ENCODE peak calls at places on chromosomes 7 and 10, in four cellular contexts. B, X, C and Y are unnamed samples.
A peak's percentile ranks its signal among the peaks of the same experiment; 100 is the strongest.

GRCh38 chr10:81021428-81022129 is 483.9 kb downstream of the SH2D4B start:
- DNase-seq in B (no peak), C (no peak), X (no peak), Y (no peak)

GRCh38 chr10:12549297-12549696 is 199.9 kb downstream of the CAMK1D start:
- DNase-seq in C (no peak), X (no peak), B (no peak), Y (no peak)

GRCh38 chr10:68816796-68817412 is 10.4 kb upstream of the STOX1 start:
- DNase-seq in C (no peak), X (no peak), B (no peak), Y (no peak)

GRCh38 chr7:126656165-126656564 is 596.6 kb downstream of the GRM8 start:
- DNase-seq in B (no peak), C (no peak), X (no peak), Y (no peak)

GRCh38 chr10:58104419-58104818 is 163.3 kb downstream of the IPMK start:
- DNase-seq in B (no peak), C (no peak), X (no peak), Y (no peak)

GRCh38 chr7:55546826-55547225 is 25.5 kb downstream of the VOPP1 start:
- DNase-seq in C (peak; percentile 82), B (peak; percentile 79), X (no peak), Y (peak; percentile 80)

GRCh38 chr7:37096341-37096740 is 352.3 kb downstream of the ELMO1 start:
- DNase-seq in X (no peak), B (no peak), C (no peak), Y (no peak)

GRCh38 chr7:16841681-16842080 is 36.9 kb upstream of the AGR2 start:
- DNase-seq in B (peak; percentile 62), C (no peak), X (no peak), Y (no peak)

GRCh38 chr7:45007571-45008328 is 7.7 kb downstream of the CCM2 start:
- DNase-seq in B (no peak), X (no peak), C (no peak), Y (peak; percentile 25)

GRCh38 chr7:135678612-135679575 is 16.6 kb downstream of the STMP1 start:
- DNase-seq in X (no peak), B (peak; percentile 86), C (no peak), Y (peak; percentile 79)

GRCh38 chr10:46097576-46098317 is 51.7 kb upstream of the MSMB start:
- DNase-seq in C (no peak), X (peak; percentile 78), B (no peak), Y (no peak)

GRCh38 chr7:75534727-75535307 is 42.7 kb downstream of the SPDYE5 start:
- DNase-seq in B (peak; percentile 85), C (no peak), X (no peak), Y (no peak)

GRCh38 chr10:72075184-72076115 is 12.9 kb downstream of the SPOCK2 start:
- DNase-seq in B (no peak), X (peak; percentile 54), C (no peak), Y (no peak)

GRCh38 chr7:98165827-98166667 is 45.2 kb upstream of the BHLHA15 start:
- DNase-seq in C (peak; percentile 72), X (peak; percentile 89), B (peak; percentile 14), Y (no peak)

GRCh38 chr10:45144666-45145065 is 143.9 kb downstream of the ZNF22 start:
- DNase-seq in X (no peak), C (no peak), B (no peak), Y (no peak)

GRCh38 chr7:7428806-7429205 is 106.9 kb downstream of the COL28A1 start:
- DNase-seq in X (no peak), B (peak; percentile 81), C (no peak), Y (no peak)

GRCh38 chr7:56174346-56175085 is 58.3 kb upstream of the NUPR2 start:
- DNase-seq in B (no peak), C (no peak), X (peak; percentile 72), Y (no peak)

GRCh38 chr10:28300027-28300426 is 2.8 kb downstream of the MPP7 start:
- DNase-seq in X (no peak), B (no peak), C (no peak), Y (no peak)

GRCh38 chr7:148535227-148535626 is 55.3 kb upstream of the C7orf33 start:
- DNase-seq in X (peak; percentile 71), C (peak; percentile 15), B (no peak), Y (peak; percentile 66)

GRCh38 chr7:118720632-118721031 is 496.1 kb downstream of the ANKRD7 start:
- DNase-seq in X (no peak), C (no peak), B (no peak), Y (no peak)

GRCh38 chr10:5550621-5551530 is 26.1 kb downstream of the CALML3 start:
- DNase-seq in X (peak; percentile 58), B (peak; percentile 53), C (no peak), Y (peak; percentile 52)

GRCh38 chr7:101814081-101814995 is 3.1 kb upstream of the CUX1 start:
- DNase-seq in B (peak; percentile 44), X (peak; percentile 93), C (peak; percentile 72), Y (peak; percentile 77)
- TF ChIP-seq POLR2A in B (no peak), X (no peak), C (no peak), Y (no peak)

DNA sequence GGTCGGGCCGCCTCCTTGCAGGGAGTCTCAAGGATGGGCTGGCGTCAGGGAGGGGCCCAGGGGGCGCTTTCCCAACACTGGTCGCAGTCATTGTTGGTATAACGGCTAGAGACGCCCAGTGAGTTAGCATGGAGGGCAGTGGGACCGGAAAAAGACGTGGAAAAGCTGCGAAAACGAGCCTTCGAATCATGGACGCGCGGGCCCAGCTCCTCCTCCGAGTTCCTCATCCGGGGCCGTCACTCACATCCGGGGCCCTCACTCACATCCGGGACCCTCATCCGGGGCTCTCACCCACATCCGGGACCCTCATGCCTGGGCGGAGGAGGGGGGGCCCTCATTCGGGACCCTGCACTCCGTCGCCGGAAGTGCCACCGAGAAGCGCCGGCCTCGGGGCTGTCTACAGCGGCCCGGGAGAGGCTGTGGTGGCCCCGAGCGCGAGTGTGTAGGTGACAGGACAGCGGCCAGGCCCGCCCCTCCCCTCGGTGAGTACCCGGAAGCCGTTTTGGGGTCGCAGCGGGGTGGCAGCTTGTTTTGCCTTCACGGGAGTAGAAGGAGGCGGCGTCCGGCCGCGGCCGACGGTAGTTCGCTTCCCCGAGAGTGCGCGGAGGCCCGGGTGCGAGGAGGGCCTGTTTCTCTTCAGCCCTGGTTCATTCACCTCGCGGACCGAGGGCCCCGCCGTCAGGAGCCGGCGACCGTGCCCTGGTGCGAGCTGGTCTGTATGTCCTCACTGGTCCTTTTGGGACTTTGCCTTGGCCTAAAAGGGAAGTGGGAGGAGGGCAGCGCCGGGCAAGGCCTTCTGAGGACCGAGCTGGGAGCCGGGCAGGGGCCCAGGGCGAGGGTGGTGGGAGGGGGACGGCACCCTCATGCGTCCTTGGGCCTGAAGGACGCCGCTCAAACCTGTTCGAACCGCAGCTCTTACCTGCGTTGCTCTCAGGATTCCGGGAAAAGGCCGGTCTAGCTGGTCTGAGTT is at the start of gene ZNF655:
- DNase-seq in B (peak; percentile 85), X (peak; percentile 97), C (peak; percentile 94), Y (peak; percentile 97)
- TF ChIP-seq POLR2A in B (peak; percentile 86), X (no peak), C (peak; percentile 91), Y (peak; percentile 75)

GRCh38 chr7:130887182-130888016 is 153.4 kb upstream of the KLF14 start:
- DNase-seq in B (peak; percentile 89), C (no peak), X (no peak), Y (no peak)
- TF ChIP-seq POLR2A in B (peak; percentile 51), C (no peak), X (no peak), Y (no peak)

DNA sequence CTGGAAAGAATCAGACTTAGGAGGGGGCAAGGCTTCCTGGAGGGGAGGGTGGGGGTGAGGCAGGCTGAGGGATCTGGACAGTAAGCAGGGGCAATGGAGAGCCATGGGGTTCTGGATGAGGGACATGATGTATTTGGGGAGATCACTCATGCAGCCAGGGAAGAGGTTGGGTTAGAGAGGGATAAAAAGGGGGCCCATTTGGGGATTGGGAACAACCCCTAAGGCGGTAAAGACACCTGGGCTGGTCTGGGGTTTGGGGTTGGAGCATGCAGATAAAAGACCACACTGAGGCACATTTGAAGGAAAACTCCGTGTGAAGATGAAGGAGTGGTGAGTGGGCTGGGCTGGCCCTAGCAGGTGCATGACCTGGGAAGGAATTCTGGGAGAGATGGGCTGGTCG is 30.8 kb downstream of the HIF1AN start:
- DNase-seq in X (no peak), B (no peak), C (no peak), Y (no peak)
- TF ChIP-seq POLR2A in X (no peak), B (no peak), C (no peak), Y (no peak)

DNA sequence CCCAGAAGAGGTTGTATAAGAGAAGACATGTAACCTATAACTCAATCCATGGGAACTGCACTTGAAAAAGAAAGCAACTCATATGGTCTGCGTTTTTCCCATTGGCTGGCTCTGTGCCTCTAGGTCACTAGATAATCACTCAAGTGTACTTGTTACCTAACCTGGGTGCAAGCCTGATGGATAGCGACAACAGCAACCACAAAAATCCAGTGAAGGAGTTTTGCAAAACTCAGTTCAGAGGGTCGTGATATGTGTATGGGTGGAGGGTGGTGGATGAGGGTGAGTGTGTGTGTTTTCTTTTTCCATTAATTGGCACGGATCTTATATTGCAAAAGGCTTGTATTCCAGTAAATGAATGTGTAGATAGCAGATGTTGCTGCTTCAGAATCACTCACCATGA is 287.0 kb upstream of the DKK1 start:
- DNase-seq in X (no peak), B (peak; percentile 82), C (no peak), Y (no peak)
- TF ChIP-seq POLR2A in X (no peak), B (no peak), C (no peak), Y (no peak)

DNA sequence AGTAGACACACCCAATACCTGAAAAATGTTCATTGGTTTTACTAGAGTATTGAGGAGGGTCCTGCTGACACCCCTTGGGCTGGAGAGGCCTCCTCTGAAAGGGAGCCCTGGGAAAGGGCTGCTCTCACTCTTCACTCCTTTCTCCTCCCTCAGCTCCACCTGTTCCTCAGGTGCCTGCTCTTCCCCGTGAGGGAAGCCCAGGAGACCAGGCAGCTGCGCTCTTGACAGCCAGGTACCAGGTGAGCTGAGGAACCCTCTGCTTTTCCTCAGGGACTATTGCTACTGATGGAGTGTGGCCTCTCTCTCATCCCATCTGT is 3.3 kb downstream of the ZNF655 start:
- DNase-seq in B (no peak), C (no peak), X (no peak), Y (no peak)
- TF ChIP-seq POLR2A in B (no peak), C (no peak), X (no peak), Y (no peak)